ENCODE peak calls at places on chromosomes 13 and 19, in six cellular contexts. L is activated T-cell treated with anti-CD3 and anti-CD28 coated beads for 1 hour; S is naive thymus-derived CD8-positive, alpha-beta T cell; Y is amygdala; A is heart right ventricle; P is thoracic aorta. M is an unnamed sample.

GRCh38 chr13:79966502-79966901 is 374.4 kb downstream of the SPRY2 start:
- DNase-seq in P (no peak), S (no peak), A (no peak), L (no peak), Y (no peak), M (no peak)

GRCh38 chr13:44703371-44703770 is 127.2 kb upstream of the TSC22D1 start:
- DNase-seq in L (no peak), P (no peak), S (no peak), Y (no peak), A (no peak), M (no peak)

GRCh38 chr19:28316464-28316863 is 896.5 kb downstream of the UQCRFS1 start:
- DNase-seq in S (no peak), P (no peak), Y (no peak), A (no peak), L (no peak), M (no peak)

GRCh38 chr13:85509512-85509911 is 289.7 kb downstream of the SLITRK6 start:
- DNase-seq in P (no peak), Y (no peak), S (no peak), A (no peak), L (no peak), M (no peak)

GRCh38 chr19:42108527-42109389 is 23.5 kb downstream of the POU2F2 start:
- DNase-seq in L (peak), A (peak), S (peak), P (no peak), Y (peak), M (peak)

GRCh38 chr19:40321566-40322270 is 26.5 kb downstream of the C19orf47 start:
- DNase-seq in L (no peak), P (no peak), Y (no peak), A (no peak), S (no peak), M (no peak)

GRCh38 chr19:53982611-53983010 is 8.8 kb upstream of the CACNG6 start:
- DNase-seq in L (no peak), S (no peak), Y (no peak), A (peak), P (no peak), M (no peak)

GRCh38 chr13:109146393-109146792 is 517.0 kb downstream of the MYO16 start:
- DNase-seq in A (no peak), L (no peak), Y (no peak), P (no peak), S (no peak), M (no peak)

GRCh38 chr13:24605923-24606372 is 74.3 kb upstream of the ATP12A start:
- DNase-seq in S (no peak), Y (no peak), A (no peak), L (no peak), P (no peak), M (no peak)

GRCh38 chr19:5092444-5092843 is 123.5 kb downstream of the KDM4B start:
- DNase-seq in P (no peak), L (no peak), A (no peak), S (no peak), Y (no peak), M (no peak)

GRCh38 chr13:71169125-71169524 is 697.9 kb downstream of the DACH1 start:
- DNase-seq in Y (no peak), S (no peak), L (no peak), A (no peak), P (no peak), M (no peak)

GRCh38 chr19:8578642-8579265 is 1.5 kb upstream of the MYO1F start:
- DNase-seq in A (peak), L (peak), S (peak), P (peak), Y (no peak), M (peak)

GRCh38 chr13:61777281-61777680 is 361.6 kb upstream of the PCDH20 start:
- DNase-seq in P (no peak), S (no peak), L (no peak), Y (no peak), A (no peak), M (no peak)

GRCh38 chr13:91647361-91647970 is 249.0 kb downstream of the GPC5 start:
- DNase-seq in A (peak), Y (no peak), L (no peak), S (no peak), P (no peak), M (no peak)

GRCh38 chr13:39335721-39336120 is 267.3 kb downstream of the LHFPL6 start:
- DNase-seq in Y (no peak), A (no peak), P (no peak), L (no peak), S (no peak), M (no peak)

GRCh38 chr13:52845766-52846566 is 2.5 kb downstream of the PCDH8 start:
- DNase-seq in Y (no peak), A (peak), L (no peak), P (no peak), S (no peak), M (no peak)

GRCh38 chr19:43735013-43735412 is 19.1 kb downstream of the IRGC start:
- DNase-seq in L (no peak), P (no peak), Y (no peak), S (no peak), A (no peak), M (no peak)

GRCh38 chr19:33194884-33195710 is 967 bp downstream of the LRP3 start:
- DNase-seq in A (no peak), Y (no peak), P (no peak), S (no peak), L (no peak), M (no peak)

GRCh38 chr13:40438022-40438692 is 228.3 kb downstream of the FOXO1 start:
- DNase-seq in L (no peak), Y (no peak), P (no peak), S (no peak), A (no peak), M (no peak)